ENCODE peak calls at places on chromosomes 16 and 17, in five cellular contexts. F, S, I, V and P are unnamed samples. For H3K4me1, the result is how much of the 10 kb centered on the place peaks cover.

GRCh38 chr17:5283531-5284315 is 1.6 kb downstream of the RABEP1 start:
- DNase-seq in F (peak), S (no peak), I (no peak), V (no peak), P (peak)

GRCh38 chr17:50425682-50426471 is at the start of gene ACSF2:
- DNase-seq in F (peak), S (peak), I (peak), V (peak), P (peak)

GRCh38 chr16:55480228-55480655 is 1.2 kb downstream of the MMP2 start:
- DNase-seq in F (peak), S (no peak), I (peak), V (peak), P (no peak)

GRCh38 chr17:72858826-72859495 is 233.5 kb downstream of the SLC39A11 start:
- DNase-seq in F (no peak), S (no peak), I (no peak), V (no peak), P (no peak)

GRCh38 chr17:2244545-2245525 is 58.8 kb downstream of the SMG6 start:
- DNase-seq in F (peak), S (peak), I (peak), V (peak), P (peak)

GRCh38 chr16:70736454-70737376 is 50.9 kb upstream of the MTSS2 start:
- DNase-seq in F (peak), S (no peak), I (no peak), V (peak), P (no peak)

GRCh38 chr16:65740716-65741115 is 618.9 kb upstream of the CDH11 start:
- DNase-seq in F (no peak), S (no peak), I (no peak), V (no peak), P (no peak)

GRCh38 chr17:82443465-82444283 is 6.9 kb downstream of the CYBC1 start:
- DNase-seq in F (no peak), S (no peak), I (no peak), V (no peak), P (no peak)

GRCh38 chr16:3431779-3432219 is 11.5 kb downstream of the ZNF597 start:
- DNase-seq in F (no peak), S (peak), I (peak), V (peak), P (peak)

GRCh38 chr16:28317040-28317880 is 24.9 kb downstream of the SBK1 start:
- DNase-seq in F (peak), S (peak), I (peak), V (peak), P (peak)

GRCh38 chr16:74862743-74863244 is 88.2 kb upstream of the FA2H start:
- DNase-seq in F (peak), S (no peak), I (no peak), V (no peak), P (peak)

GRCh38 chr17:78343433-78344201 is 16.3 kb downstream of the SOCS3 start:
- DNase-seq in F (no peak), S (peak), I (no peak), V (no peak), P (peak)

GRCh38 chr16:80034469-80034826 is 433.9 kb upstream of the MAF start:
- DNase-seq in F (no peak), S (no peak), I (no peak), V (no peak), P (peak)

GRCh38 chr17:73595068-73595865 is 49.0 kb downstream of the SDK2 start:
- DNase-seq in F (peak), S (no peak), I (peak), V (peak), P (no peak)

GRCh38 chr17:39665642-39666221 is 583 bp downstream of the TCAP start:
- DNase-seq in F (peak), S (no peak), I (peak), V (no peak), P (no peak)

GRCh38 chr16:67277999-67278772 is 1.1 kb upstream of the PLEKHG4 start:
- DNase-seq in F (no peak), S (no peak), I (peak), V (peak), P (peak)

GRCh38 chr17:27818311-27819170 is 18.2 kb upstream of the NOS2 start:
- DNase-seq in F (no peak), S (no peak), I (no peak), V (peak), P (no peak)

GRCh38 chr17:1532836-1533602 is 16.6 kb upstream of the INPP5K start:
- DNase-seq in F (peak), S (peak), I (no peak), V (peak), P (no peak)

GRCh38 chr16:72996291-72997062 is 51.5 kb downstream of the ZFHX3 start:
- DNase-seq in F (no peak), S (no peak), I (no peak), V (no peak), P (no peak)

GRCh38 chr16:50260206-50261159 is 5.9 kb upstream of the ADCY7 start:
- DNase-seq in F (no peak), S (no peak), I (no peak), V (no peak), P (peak)

GRCh38 chr16:16007743-16008111 is 58.3 kb downstream of the ABCC1 start:
- DNase-seq in F (no peak), S (no peak), I (no peak), V (no peak), P (no peak)
- H3K4me1 ChIP-seq in F (under half), S (under half), I (under half), V (under half), P (under half)

DNA sequence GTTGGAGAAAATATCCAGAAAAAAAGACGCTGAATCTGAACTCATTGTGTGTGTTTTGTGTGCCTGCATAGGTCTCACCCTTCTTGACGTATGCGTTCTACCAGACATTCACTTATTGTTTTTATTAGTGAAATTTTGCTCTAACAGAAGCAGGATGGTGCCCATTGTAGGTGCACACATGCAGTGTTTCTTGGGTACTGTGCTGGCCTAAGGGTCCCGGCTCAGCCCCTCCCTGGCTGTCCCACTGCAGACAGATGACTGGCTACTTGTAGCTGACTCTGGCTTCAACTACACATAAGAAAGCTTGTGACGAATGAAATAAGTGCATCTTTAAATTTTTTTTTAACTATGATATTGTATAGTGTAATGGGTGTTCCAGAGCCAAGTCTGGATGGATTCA is 227.0 kb downstream of the CBLN1 start:
- DNase-seq in F (no peak), S (no peak), I (no peak), V (no peak), P (no peak)
- H3K27ac ChIP-seq in F (no peak), S (no peak), I (no peak), V (no peak), P (no peak)

GRCh38 chr17:80778716-80779115 is 212.9 kb upstream of the CHMP6 start:
- DNase-seq in F (no peak), S (no peak), I (no peak), V (no peak), P (no peak)

GRCh38 chr17:80779336-80779735 is 212.3 kb upstream of the CHMP6 start:
- DNase-seq in F (no peak), S (no peak), I (no peak), V (no peak), P (no peak)

GRCh38 chr17:80781188-80781577 is 210.5 kb upstream of the CHMP6 start:
- DNase-seq in F (no peak), S (no peak), I (no peak), V (no peak), P (no peak)

GRCh38 chr17:80780381-80781187 is 211.1 kb upstream of the CHMP6 start:
- DNase-seq in F (peak), S (no peak), I (no peak), V (no peak), P (no peak)

GRCh38 chr17:80779961-80780380 is 211.7 kb upstream of the CHMP6 start:
- DNase-seq in F (no peak), S (no peak), I (no peak), V (peak), P (peak)
- H3K4me3 ChIP-seq in F (no peak), S (no peak), I (no peak), V (no peak), P (no peak)

GRCh38 chr16:31400191-31400590 is 7.1 kb downstream of the ITGAD start:
- DNase-seq in F (no peak), S (no peak), I (no peak), V (no peak), P (no peak)

GRCh38 chr16:31404353-31405064 is 11.4 kb downstream of the ITGAD start:
- DNase-seq in F (no peak), S (no peak), I (no peak), V (no peak), P (no peak)

GRCh38 chr16:31401436-31401835 is 8.3 kb downstream of the ITGAD start:
- DNase-seq in F (no peak), S (no peak), I (no peak), V (no peak), P (no peak)

GRCh38 chr16:31403590-31404352 is 10.6 kb downstream of the ITGAD start:
- DNase-seq in F (no peak), S (no peak), I (no peak), V (no peak), P (no peak)

DNA sequence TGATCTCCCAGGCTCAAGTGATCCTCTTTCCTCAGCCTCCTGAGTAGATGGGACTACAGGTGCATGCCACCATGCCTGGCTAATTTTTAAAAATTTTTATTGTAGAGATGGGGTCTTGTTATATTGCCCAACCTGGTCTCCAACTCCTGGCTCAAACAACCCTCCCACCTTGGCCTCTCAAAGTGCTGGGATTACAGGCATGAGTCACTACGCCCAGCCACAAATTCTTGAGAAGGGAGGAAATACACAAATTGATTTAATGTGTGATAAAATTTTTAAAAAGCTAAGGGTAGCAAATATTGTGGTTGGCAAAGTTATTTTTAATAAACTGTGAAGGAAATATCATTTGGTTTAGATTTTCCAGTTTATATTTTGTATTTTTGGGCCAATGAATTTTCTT is 9.6 kb downstream of the ITGAD start:
- DNase-seq in F (no peak), S (no peak), I (no peak), V (no peak), P (no peak)
- H3K4me1 ChIP-seq in F (under half), S (under half), I (under half), V (under half), P (under half)

GRCh38 chr16:54000361-54000760 is 286.2 kb downstream of the IRX3 start:
- DNase-seq in F (no peak), S (no peak), I (no peak), V (no peak), P (no peak)

GRCh38 chr16:53998024-53998810 is 288.4 kb downstream of the IRX3 start:
- DNase-seq in F (no peak), S (no peak), I (no peak), V (no peak), P (no peak)

GRCh38 chr16:53996961-53997360 is 289.6 kb downstream of the IRX3 start:
- DNase-seq in F (no peak), S (no peak), I (no peak), V (no peak), P (no peak)

GRCh38 chr16:53999123-53999522 is 287.5 kb downstream of the IRX3 start:
- DNase-seq in F (peak), S (no peak), I (no peak), V (no peak), P (no peak)

GRCh38 chr16:53999841-54000240 is 286.7 kb downstream of the IRX3 start:
- DNase-seq in F (no peak), S (no peak), I (no peak), V (no peak), P (no peak)
- H3K27ac ChIP-seq in F (no peak), S (no peak), I (no peak), V (no peak), P (no peak)

GRCh38 chr17:67863624-67864247 is 38.4 kb downstream of the BPTF start:
- DNase-seq in F (no peak), S (no peak), I (no peak), V (no peak), P (no peak)

GRCh38 chr17:67867591-67867990 is 42.3 kb downstream of the BPTF start:
- DNase-seq in F (no peak), S (no peak), I (no peak), V (no peak), P (peak)

GRCh38 chr17:67868176-67868575 is 42.9 kb downstream of the BPTF start:
- DNase-seq in F (no peak), S (no peak), I (no peak), V (no peak), P (no peak)

GRCh38 chr17:67865438-67865837 is 40.1 kb downstream of the BPTF start:
- DNase-seq in F (no peak), S (no peak), I (no peak), V (no peak), P (no peak)

GRCh38 chr17:67862614-67863217 is 37.4 kb downstream of the BPTF start:
- DNase-seq in F (peak), S (no peak), I (no peak), V (no peak), P (no peak)
- H3K4me3 ChIP-seq in F (no peak), S (no peak), I (no peak), V (no peak), P (no peak)

DNA sequence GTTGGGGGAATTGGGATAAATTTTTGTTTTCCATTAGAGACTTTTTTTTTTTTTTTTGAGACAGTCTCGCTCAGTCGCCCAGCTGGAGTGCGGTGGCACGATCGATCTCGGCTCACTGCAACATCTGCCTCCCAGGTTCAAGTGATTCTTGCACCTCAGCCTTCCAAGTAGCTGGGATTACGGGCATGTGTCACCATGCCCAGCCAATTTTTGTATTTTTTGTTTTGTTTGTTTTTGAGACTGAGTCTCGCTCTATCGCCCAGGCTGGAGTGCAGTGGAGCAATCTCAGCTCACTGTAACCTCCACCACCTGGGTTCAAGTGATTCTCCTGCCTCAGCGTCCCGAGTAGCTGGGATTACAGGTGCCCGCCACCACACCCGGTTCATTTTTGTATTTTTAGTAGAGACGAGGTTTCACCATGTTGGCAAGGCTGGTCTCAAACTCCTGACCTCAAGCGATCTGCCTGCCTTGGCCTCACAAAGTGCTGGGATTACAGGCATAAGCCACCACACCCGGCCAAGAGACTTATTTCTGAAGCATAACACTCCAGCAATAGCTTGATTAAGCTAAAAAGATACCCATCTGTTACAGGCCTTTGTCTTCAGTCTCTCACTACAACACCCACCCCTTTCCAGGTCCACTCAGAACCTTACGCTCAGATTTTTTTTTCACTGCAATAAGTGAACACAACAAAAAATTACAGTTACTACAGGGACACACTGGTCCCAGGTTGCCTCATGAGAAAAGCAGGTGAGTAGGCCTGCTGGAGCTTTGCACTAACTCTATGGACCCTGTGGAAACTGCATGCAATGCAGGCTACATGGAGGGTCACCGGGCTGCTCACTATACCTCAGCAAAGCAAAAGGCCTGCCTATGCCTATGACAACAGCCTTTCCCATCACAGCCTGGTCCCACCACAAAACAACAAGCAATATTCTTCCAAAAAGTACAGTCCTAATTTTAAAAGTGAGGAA is 34.6 kb downstream of the KANSL1 start:
- DNase-seq in F (no peak), S (no peak), I (no peak), V (no peak), P (no peak)
- H3K4me1 ChIP-seq in F (under half), S (half or more), I (half or more), V (under half), P (under half)